ENCODE peak calls at places on chromosomes 4 and X, in eight cellular contexts. Q is stimulated activated CD4-positive, alpha-beta T cell treated with anti-CD3 and anti-CD28 coated beads, Interleukin-2, amount 100 ng/mL, for 48 hours; I is activated CD8-positive, alpha-beta memory T cell treated with anti-CD3 and anti-CD28 coated beads for 24 hours; Z is activated CD4-positive, alpha-beta T cell treated with anti-CD3 and anti-CD28 coated beads for 48 hours; Y is midbrain; V is activated T-cell treated with anti-CD3 and anti-CD28 coated beads for 48 hours; G is nephron progenitor cell; L is nucleus accumbens. F is an unnamed sample.

GRCh38 chr4:139018971-139019758 is 3.6 kb downstream of the NOCT start:
- DNase-seq in Y (no peak), G (no peak), V (no peak), Z (no peak), I (no peak), L (no peak), Q (no peak), F (no peak)

GRCh38 chr4:1802151-1802715 is 9.1 kb downstream of the FGFR3 start:
- DNase-seq in G (no peak), Y (no peak), V (no peak), I (no peak), Z (no peak), Q (no peak), L (no peak), F (no peak)

GRCh38 chr4:111806331-111806730 is 338.9 kb upstream of the FAM241A start:
- DNase-seq in I (no peak), L (no peak), V (no peak), Z (no peak), Y (no peak), G (peak; percentile 12), Q (no peak), F (no peak)

GRCh38 chr4:144861471-144861870 is 215.5 kb downstream of the HHIP start:
- DNase-seq in Z (no peak), Y (no peak), L (no peak), G (no peak), I (no peak), V (no peak), Q (no peak), F (no peak)

GRCh38 chr4:30842689-30843088 is 122.5 kb downstream of the PCDH7 start:
- DNase-seq in Q (no peak), G (no peak), I (no peak), V (no peak), Y (no peak), Z (no peak), L (no peak), F (no peak)

GRCh38 chr4:147984065-147984777 is 252.3 kb downstream of the ARHGAP10 start:
- DNase-seq in Z (peak; percentile 27), G (peak; percentile 43), Y (no peak), I (no peak), Q (peak; percentile 1), L (no peak), V (no peak), F (peak; percentile 32)

GRCh38 chr4:74123065-74123728 is 24.2 kb upstream of the CXCL2 start:
- DNase-seq in Q (no peak), Z (no peak), I (no peak), L (no peak), V (no peak), Y (no peak), G (no peak), F (no peak)

GRCh38 chr4:140099993-140100392 is 54.0 kb downstream of the MAML3 start:
- DNase-seq in G (no peak), Q (no peak), L (peak; percentile 15), I (no peak), Z (no peak), Y (no peak), V (no peak), F (no peak)

GRCh38 chr4:94621491-94622080 is 136.2 kb upstream of the BMPR1B start:
- DNase-seq in V (no peak), Q (peak; percentile 7), I (no peak), G (peak; percentile 36), Z (no peak), L (no peak), Y (peak; percentile 64), F (peak; percentile 20)

GRCh38 chrX:13469963-13470679 is 99.3 kb upstream of the EGFL6 start:
- DNase-seq in L (no peak), Y (no peak), V (no peak), I (no peak), G (no peak), Q (no peak), Z (no peak), F (no peak)

GRCh38 chrX:153723351-153724251 is 586 bp downstream of the BCAP31 start:
- DNase-seq in Y (no peak), I (no peak), Q (peak; percentile 41), V (peak; percentile 61), G (peak; percentile 60), L (peak; percentile 8), Z (peak; percentile 68), F (no peak)

GRCh38 chr4:150130953-150131352 is 52.7 kb downstream of the DCLK2 start:
- DNase-seq in Y (no peak), Q (no peak), I (no peak), L (no peak), Z (no peak), V (no peak), G (no peak), F (no peak)

GRCh38 chr4:7805533-7806079 is 134.1 kb downstream of the AFAP1 start:
- DNase-seq in L (no peak), Q (no peak), I (no peak), Y (no peak), Z (no peak), V (no peak), G (peak; percentile 22), F (no peak)

GRCh38 chr4:55038176-55038890 is 87.1 kb downstream of the KDR start:
- DNase-seq in Z (no peak), Q (no peak), G (no peak), Y (no peak), I (no peak), V (no peak), L (no peak), F (no peak)

GRCh38 chrX:6941041-6941440 is 206.5 kb upstream of the STS start:
- DNase-seq in L (no peak), Y (no peak), V (no peak), G (no peak), Z (no peak), I (no peak), Q (no peak), F (no peak)

GRCh38 chr4:149110499-149110898 is 668.3 kb upstream of the NR3C2 start:
- DNase-seq in L (no peak), I (no peak), Y (no peak), G (no peak), V (no peak), Q (no peak), Z (no peak), F (no peak)